ENCODE peak calls at places on chromosomes 13 and 19, in five cellular contexts. One of them, this sample, is unnamed.

GRCh38 chr19:3788991-3789778 is 3.0 kb upstream of the MATK start:
- DNase-seq in substantia nigra: no peak
- DNase-seq in cardiac muscle cell: no peak
- DNase-seq in left colon: no peak
- DNase-seq in caudate nucleus: no peak
- DNase-seq in this sample: no peak

GRCh38 chr13:111946214-111946613 is 120.7 kb upstream of the SOX1 start:
- DNase-seq in cardiac muscle cell: no peak
- DNase-seq in substantia nigra: no peak
- DNase-seq in caudate nucleus: no peak
- DNase-seq in left colon: no peak
- DNase-seq in this sample: no peak

GRCh38 chr13:99758465-99759162 is 213.0 kb downstream of the ZIC5 start:
- DNase-seq in left colon: no peak
- DNase-seq in cardiac muscle cell: no peak
- DNase-seq in substantia nigra: no peak
- DNase-seq in caudate nucleus: no peak
- DNase-seq in this sample: no peak

GRCh38 chr13:67140006-67140405 is 90.1 kb downstream of the PCDH9 start:
- DNase-seq in substantia nigra: no peak
- DNase-seq in left colon: no peak
- DNase-seq in cardiac muscle cell: no peak
- DNase-seq in caudate nucleus: no peak
- DNase-seq in this sample: no peak

GRCh38 chr19:35138305-35138799 is 272 bp upstream of the FXYD1 start:
- DNase-seq in caudate nucleus: no peak
- DNase-seq in left colon: peak
- DNase-seq in cardiac muscle cell: peak
- DNase-seq in substantia nigra: no peak
- DNase-seq in this sample: no peak

GRCh38 chr19:39498262-39499081 is at the start of gene DLL3:
- DNase-seq in cardiac muscle cell: no peak
- DNase-seq in caudate nucleus: no peak
- DNase-seq in substantia nigra: no peak
- DNase-seq in left colon: no peak
- DNase-seq in this sample: no peak

GRCh38 chr19:18417250-18418033 is 1.8 kb upstream of the SSBP4 start:
- DNase-seq in left colon: peak
- DNase-seq in substantia nigra: peak
- DNase-seq in caudate nucleus: peak
- DNase-seq in cardiac muscle cell: peak
- DNase-seq in this sample: peak

GRCh38 chr19:47514151-47514868 is 553 bp downstream of the NAPA start:
- DNase-seq in caudate nucleus: no peak
- DNase-seq in cardiac muscle cell: no peak
- DNase-seq in substantia nigra: no peak
- DNase-seq in left colon: no peak
- DNase-seq in this sample: no peak

GRCh38 chr19:13031917-13032623 is 36.8 kb downstream of the NFIX start:
- DNase-seq in left colon: no peak
- DNase-seq in caudate nucleus: no peak
- DNase-seq in cardiac muscle cell: no peak
- DNase-seq in substantia nigra: peak
- DNase-seq in this sample: peak

GRCh38 chr19:57934820-57935665 is at the start of gene ZNF418:
- DNase-seq in left colon: peak
- DNase-seq in cardiac muscle cell: peak
- DNase-seq in substantia nigra: peak
- DNase-seq in caudate nucleus: peak
- DNase-seq in this sample: peak